ENCODE peak calls at places on chromosomes 7 and 10, in four cellular contexts. One of them, this sample, is unnamed.

GRCh38 chr10:99370993-99371392 is 41.8 kb downstream of the CNNM1 start:
- DNase-seq in activated T-cell treated with anti-CD3 and anti-CD28 coated beads, Interleukin-2, amount 50 U/mL, for 48 hours: no peak
- DNase-seq in bronchial epithelial cell: peak
- DNase-seq in GM04503: no peak
- DNase-seq in this sample: no peak

GRCh38 chr7:13017325-13017853 is 330.0 kb downstream of the ARL4A start:
- DNase-seq in activated T-cell treated with anti-CD3 and anti-CD28 coated beads, Interleukin-2, amount 50 U/mL, for 48 hours: no peak
- DNase-seq in bronchial epithelial cell: peak
- DNase-seq in GM04503: no peak
- DNase-seq in this sample: peak

GRCh38 chr7:158267737-158268435 is 319.7 kb downstream of the PTPRN2 start:
- DNase-seq in activated T-cell treated with anti-CD3 and anti-CD28 coated beads, Interleukin-2, amount 50 U/mL, for 48 hours: no peak
- DNase-seq in bronchial epithelial cell: no peak
- DNase-seq in GM04503: no peak
- DNase-seq in this sample: no peak

GRCh38 chr10:103096130-103096529 is 96.9 kb downstream of the NT5C2 start:
- DNase-seq in activated T-cell treated with anti-CD3 and anti-CD28 coated beads, Interleukin-2, amount 50 U/mL, for 48 hours: no peak
- DNase-seq in bronchial epithelial cell: no peak
- DNase-seq in GM04503: no peak
- DNase-seq in this sample: no peak

GRCh38 chr7:98357751-98358161 is 43.1 kb downstream of the BAIAP2L1 start:
- DNase-seq in activated T-cell treated with anti-CD3 and anti-CD28 coated beads, Interleukin-2, amount 50 U/mL, for 48 hours: no peak
- DNase-seq in bronchial epithelial cell: no peak
- DNase-seq in GM04503: no peak
- DNase-seq in this sample: no peak

GRCh38 chr7:106205621-106206222 is 79.1 kb downstream of the NAMPT start:
- DNase-seq in activated T-cell treated with anti-CD3 and anti-CD28 coated beads, Interleukin-2, amount 50 U/mL, for 48 hours: no peak
- DNase-seq in bronchial epithelial cell: peak
- DNase-seq in GM04503: no peak
- DNase-seq in this sample: no peak

GRCh38 chr7:123054357-123055133 is 59.0 kb upstream of the TAS2R16 start:
- DNase-seq in activated T-cell treated with anti-CD3 and anti-CD28 coated beads, Interleukin-2, amount 50 U/mL, for 48 hours: no peak
- DNase-seq in bronchial epithelial cell: peak
- DNase-seq in GM04503: no peak
- DNase-seq in this sample: no peak

GRCh38 chr7:469591-469961 is 50.1 kb downstream of the PDGFA start:
- DNase-seq in activated T-cell treated with anti-CD3 and anti-CD28 coated beads, Interleukin-2, amount 50 U/mL, for 48 hours: no peak
- DNase-seq in bronchial epithelial cell: no peak
- DNase-seq in GM04503: no peak
- DNase-seq in this sample: no peak

GRCh38 chr10:128124813-128125403 is 1.3 kb downstream of the MKI67 start:
- DNase-seq in activated T-cell treated with anti-CD3 and anti-CD28 coated beads, Interleukin-2, amount 50 U/mL, for 48 hours: no peak
- DNase-seq in bronchial epithelial cell: no peak
- DNase-seq in GM04503: no peak
- DNase-seq in this sample: no peak

GRCh38 chr7:152577339-152577738 is 98.6 kb downstream of the XRCC2 start:
- DNase-seq in activated T-cell treated with anti-CD3 and anti-CD28 coated beads, Interleukin-2, amount 50 U/mL, for 48 hours: no peak
- DNase-seq in bronchial epithelial cell: no peak
- DNase-seq in GM04503: no peak
- DNase-seq in this sample: no peak

GRCh38 chr10:69869291-69869841 is 67.7 kb downstream of the COL13A1 start:
- DNase-seq in activated T-cell treated with anti-CD3 and anti-CD28 coated beads, Interleukin-2, amount 50 U/mL, for 48 hours: no peak
- DNase-seq in bronchial epithelial cell: peak
- DNase-seq in GM04503: peak
- DNase-seq in this sample: no peak